ENCODE peak calls at places on chromosomes 11 and 22, in eight cellular contexts. B, U, J, Z, S, O, M and V are unnamed samples.

GRCh38 chr22:30016596-30016995 is 63.7 kb upstream of the HORMAD2 start:
- DNase-seq in B (no peak), U (no peak), J (no peak), Z (no peak), S (no peak), O (no peak), M (no peak), V (no peak)

GRCh38 chr11:20672575-20672974 is 3.2 kb downstream of the NELL1 start:
- DNase-seq in B (no peak), U (no peak), J (peak), Z (no peak), S (no peak), O (no peak), M (no peak), V (no peak)

GRCh38 chr11:62242021-62242420 is at the start of gene SCGB1D2:
- DNase-seq in B (peak), U (no peak), J (no peak), Z (peak), S (no peak), O (no peak), M (no peak), V (no peak)

GRCh38 chr11:43735931-43736330 is 55.4 kb downstream of the HSD17B12 start:
- DNase-seq in B (no peak), U (no peak), J (peak), Z (no peak), S (no peak), O (no peak), M (no peak), V (no peak)

GRCh38 chr11:67635231-67635521 is 4.4 kb downstream of the TBX10 start:
- DNase-seq in B (no peak), U (no peak), J (no peak), Z (no peak), S (no peak), O (no peak), M (no peak), V (no peak)

GRCh38 chr22:22982616-22983015 is 87.7 kb upstream of the GNAZ start:
- DNase-seq in B (no peak), U (no peak), J (no peak), Z (no peak), S (no peak), O (no peak), M (no peak), V (no peak)

GRCh38 chr22:23302171-23303002 is 122.1 kb downstream of the BCR start:
- DNase-seq in B (no peak), U (peak), J (no peak), Z (no peak), S (peak), O (no peak), M (no peak), V (no peak)

GRCh38 chr11:45723421-45723820 is 58.0 kb upstream of the CHST1 start:
- DNase-seq in B (no peak), U (no peak), J (no peak), Z (no peak), S (no peak), O (no peak), M (no peak), V (no peak)

GRCh38 chr22:23220485-23221350 is 40.4 kb downstream of the BCR start:
- DNase-seq in B (peak), U (no peak), J (peak), Z (peak), S (peak), O (no peak), M (no peak), V (peak)

GRCh38 chr11:36774603-36775002 is 176.6 kb upstream of the RAG2 start:
- DNase-seq in B (no peak), U (no peak), J (peak), Z (no peak), S (no peak), O (no peak), M (no peak), V (no peak)

GRCh38 chr22:17121235-17122195 is at the start of gene TMEM121B:
- DNase-seq in B (no peak), U (no peak), J (peak), Z (peak), S (peak), O (no peak), M (no peak), V (no peak)

GRCh38 chr11:65404638-65405339 is 17.8 kb upstream of the NEAT1 start:
- DNase-seq in B (no peak), U (no peak), J (no peak), Z (no peak), S (no peak), O (no peak), M (no peak), V (no peak)

GRCh38 chr22:45769569-45770210 is 98.1 kb downstream of the ATXN10 start:
- DNase-seq in B (no peak), U (no peak), J (no peak), Z (no peak), S (no peak), O (no peak), M (no peak), V (no peak)

GRCh38 chr11:104462346-104462745 is 298.4 kb upstream of the PDGFD start:
- DNase-seq in B (no peak), U (no peak), J (peak), Z (no peak), S (no peak), O (no peak), M (no peak), V (no peak)

GRCh38 chr11:118659956-118660645 is 19.3 kb downstream of the TREH start:
- DNase-seq in B (no peak), U (no peak), J (no peak), Z (no peak), S (no peak), O (no peak), M (no peak), V (no peak)

GRCh38 chr22:25361899-25362214 is 142.4 kb downstream of the CRYBB2 start:
- DNase-seq in B (no peak), U (no peak), J (no peak), Z (no peak), S (no peak), O (no peak), M (no peak), V (no peak)

GRCh38 chr11:133678211-133678610 is 145.9 kb upstream of the OPCML start:
- DNase-seq in B (no peak), U (no peak), J (no peak), Z (no peak), S (no peak), O (no peak), M (no peak), V (no peak)

GRCh38 chr22:27378343-27378800 is 423.2 kb downstream of the MN1 start:
- DNase-seq in B (no peak), U (no peak), J (no peak), Z (no peak), S (no peak), O (no peak), M (no peak), V (no peak)

GRCh38 chr22:40645579-40646197 is 9.2 kb upstream of the MRTFA start:
- DNase-seq in B (no peak), U (no peak), J (no peak), Z (no peak), S (no peak), O (no peak), M (no peak), V (no peak)

GRCh38 chr22:46579751-46580449 is 40.3 kb upstream of the GRAMD4 start:
- DNase-seq in B (no peak), U (peak), J (no peak), Z (peak), S (no peak), O (no peak), M (no peak), V (no peak)

GRCh38 chr11:72294566-72295395 is 50.8 kb upstream of the PHOX2A start:
- DNase-seq in B (no peak), U (no peak), J (no peak), Z (no peak), S (no peak), O (no peak), M (no peak), V (no peak)

GRCh38 chr11:83454674-83455073 is 168.5 kb upstream of the CCDC90B start:
- DNase-seq in B (no peak), U (no peak), J (no peak), Z (no peak), S (no peak), O (no peak), M (no peak), V (no peak)

GRCh38 chr11:93939084-93939780 is 81.9 kb upstream of the HEPHL1 start:
- DNase-seq in B (peak), U (no peak), J (peak), Z (no peak), S (no peak), O (no peak), M (no peak), V (no peak)

GRCh38 chr11:25961539-25961938 is 370.4 kb upstream of the ANO3 start:
- DNase-seq in B (no peak), U (no peak), J (no peak), Z (no peak), S (no peak), O (no peak), M (no peak), V (no peak)

GRCh38 chr11:2305862-2306823 is 4.3 kb downstream of the TSPAN32 start:
- DNase-seq in B (no peak), U (peak), J (peak), Z (peak), S (peak), O (no peak), M (no peak), V (no peak)

GRCh38 chr11:112620621-112621394 is 340.4 kb upstream of the NCAM1 start:
- DNase-seq in B (peak), U (no peak), J (peak), Z (no peak), S (no peak), O (no peak), M (no peak), V (no peak)

GRCh38 chr22:47294222-47294532 is 531.7 kb downstream of the TBC1D22A start:
- DNase-seq in B (no peak), U (no peak), J (peak), Z (no peak), S (no peak), O (no peak), M (no peak), V (no peak)

GRCh38 chr11:60699282-60699681 is at the start of gene MS4A8:
- DNase-seq in B (no peak), U (no peak), J (no peak), Z (no peak), S (no peak), O (no peak), M (no peak), V (no peak)

GRCh38 chr11:120043323-120043945 is 94.5 kb downstream of the TRIM29 start:
- DNase-seq in B (no peak), U (peak), J (no peak), Z (no peak), S (no peak), O (no peak), M (no peak), V (no peak)

GRCh38 chr22:36397081-36397766 is 9.5 kb upstream of the MYH9 start:
- DNase-seq in B (peak), U (no peak), J (peak), Z (no peak), S (no peak), O (no peak), M (no peak), V (no peak)

GRCh38 chr11:16337421-16338213 is 18.7 kb downstream of the SOX6 start:
- DNase-seq in B (no peak), U (no peak), J (no peak), Z (no peak), S (no peak), O (no peak), M (no peak), V (no peak)

GRCh38 chr11:116731097-116731761 is 41.6 kb downstream of the BUD13 start:
- DNase-seq in B (no peak), U (no peak), J (peak), Z (no peak), S (no peak), O (no peak), M (no peak), V (no peak)

GRCh38 chr11:126403039-126403438 is 47.6 kb downstream of the ST3GAL4 start:
- DNase-seq in B (peak), U (peak), J (peak), Z (no peak), S (no peak), O (no peak), M (no peak), V (no peak)

GRCh38 chr11:61146413-61146812 is 14.8 kb downstream of the VPS37C start:
- DNase-seq in B (no peak), U (peak), J (no peak), Z (no peak), S (no peak), O (no peak), M (no peak), V (no peak)

GRCh38 chr11:68374531-68374930 is 62.1 kb downstream of the LRP5 start:
- DNase-seq in B (no peak), U (no peak), J (no peak), Z (no peak), S (no peak), O (no peak), M (no peak), V (no peak)

GRCh38 chr22:19811811-19812771 is 42.6 kb downstream of the GNB1L start:
- DNase-seq in B (no peak), U (peak), J (no peak), Z (no peak), S (peak), O (no peak), M (no peak), V (no peak)

GRCh38 chr22:36879775-36880174 is 19.0 kb downstream of the NCF4 start:
- DNase-seq in B (no peak), U (no peak), J (peak), Z (no peak), S (no peak), O (no peak), M (no peak), V (no peak)

GRCh38 chr11:77473801-77474508 is at the start of gene PAK1:
- DNase-seq in B (peak), U (peak), J (peak), Z (peak), S (peak), O (peak), M (peak), V (peak)
- TF ChIP-seq CTCF in B (peak), U (peak), J (peak), Z (peak), S (peak), O (no peak), M (no peak), V (peak)

GRCh38 chr11:40567392-40567791 is 892.1 kb downstream of the LRRC4C start:
- DNase-seq in B (no peak), U (no peak), J (no peak), Z (no peak), S (no peak), O (no peak), M (no peak), V (no peak)
- TF ChIP-seq CTCF in B (no peak), U (no peak), J (no peak), Z (no peak), S (no peak), O (no peak), M (no peak), V (no peak)

DNA sequence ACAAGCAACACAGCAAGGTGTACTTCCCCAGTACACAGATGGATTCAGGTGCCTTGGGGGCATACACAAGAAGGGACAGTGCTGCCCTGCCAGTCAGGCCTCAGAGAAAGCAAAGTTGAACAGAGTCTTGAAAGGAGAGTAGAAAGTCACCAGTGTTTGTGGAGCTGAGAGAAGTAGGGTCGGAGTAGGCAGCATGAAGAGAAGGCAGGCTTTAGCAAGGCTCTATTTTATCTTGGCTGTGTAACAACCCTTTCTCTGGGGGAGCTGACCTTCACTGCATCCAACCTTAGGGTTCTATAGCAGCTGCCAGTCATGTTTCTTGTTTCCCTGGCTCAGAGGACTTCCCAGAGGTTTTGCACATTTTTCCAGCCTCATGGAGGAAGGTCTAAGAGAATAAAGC is 77.4 kb upstream of the BLID start:
- DNase-seq in B (no peak), U (no peak), J (no peak), Z (no peak), S (no peak), O (no peak), M (no peak), V (no peak)
- TF ChIP-seq CTCF in B (no peak), U (no peak), J (no peak), Z (no peak), S (no peak), O (no peak), M (no peak), V (no peak)

DNA sequence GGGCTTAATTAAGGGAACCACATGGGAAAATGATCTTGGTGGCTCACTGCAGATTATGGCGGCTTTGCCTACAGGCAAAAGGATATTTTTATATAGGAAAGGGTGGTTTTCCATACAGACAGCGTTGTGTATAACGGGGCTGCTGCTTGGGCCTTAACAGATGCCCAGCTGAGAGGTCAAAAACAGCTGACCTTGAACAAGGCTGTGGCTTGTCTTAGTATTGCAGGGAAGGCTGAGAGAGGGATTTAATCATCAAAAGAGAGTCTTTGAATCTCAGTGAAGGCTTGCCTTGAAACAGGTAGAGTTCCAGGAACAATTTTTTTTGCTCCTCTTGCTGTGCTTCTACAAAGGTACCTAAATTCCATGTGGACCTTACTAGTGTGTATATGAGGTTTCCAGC is 301.6 kb upstream of the C11orf87 start:
- DNase-seq in B (no peak), U (no peak), J (no peak), Z (no peak), S (no peak), O (no peak), M (no peak), V (no peak)
- TF ChIP-seq CTCF in B (no peak), U (no peak), J (no peak), Z (no peak), S (no peak), O (no peak), M (no peak), V (no peak)

DNA sequence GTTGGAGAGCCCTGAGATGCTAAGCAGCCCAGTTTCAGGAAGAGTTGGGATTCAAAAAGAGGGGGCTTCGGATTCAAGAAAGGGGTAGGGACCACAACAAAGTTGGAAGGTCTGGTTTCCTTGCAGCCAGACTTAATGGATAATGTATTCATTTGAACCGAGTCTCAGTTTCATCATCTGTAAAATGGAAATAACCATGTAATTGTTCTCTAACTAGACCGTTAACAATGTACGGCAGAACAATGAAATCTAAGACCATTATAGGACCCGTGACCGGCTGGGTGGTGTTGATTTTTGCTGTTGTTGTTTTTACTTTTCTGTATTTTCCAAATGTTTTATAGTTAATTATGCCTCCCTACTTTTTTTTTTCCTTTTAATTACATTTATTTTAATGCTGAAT is 6.4 kb upstream of the MRPL48 start:
- DNase-seq in B (no peak), U (no peak), J (no peak), Z (no peak), S (no peak), O (no peak), M (no peak), V (no peak)
- TF ChIP-seq CTCF in B (no peak), U (no peak), J (no peak), Z (no peak), S (no peak), O (no peak), M (no peak), V (no peak)